ENCODE peak calls at places on chromosomes 4 and X, in seven cellular contexts. A, O, W, J, P, U and V are unnamed samples.

GRCh38 chr4:5995901-5996623 is 22.2 kb downstream of the C4orf50 start:
- DNase-seq in A (no peak), O (no peak), W (no peak), J (no peak), P (no peak), U (no peak), V (no peak)

GRCh38 chr4:17618926-17619325 is 4.5 kb downstream of the MED28 start:
- DNase-seq in A (peak), O (no peak), W (no peak), J (no peak), P (no peak), U (no peak), V (no peak)

GRCh38 chrX:118552501-118552900 is 56.9 kb downstream of the DOCK11 start:
- DNase-seq in A (peak), O (no peak), W (no peak), J (no peak), P (no peak), U (no peak), V (no peak)

GRCh38 chr4:71026086-71026485 is 32.6 kb downstream of the DCK start:
- DNase-seq in A (peak), O (no peak), W (peak), J (no peak), P (no peak), U (no peak), V (no peak)

GRCh38 chrX:116480059-116480458 is 17.3 kb upstream of the CT83 start:
- DNase-seq in A (no peak), O (no peak), W (no peak), J (no peak), P (no peak), U (no peak), V (no peak)

GRCh38 chr4:81421346-81422218 is 50.1 kb downstream of the RASGEF1B start:
- DNase-seq in A (peak), O (peak), W (no peak), J (no peak), P (no peak), U (peak), V (no peak)

GRCh38 chr4:76897522-76898384 is at the start of gene SOWAHB:
- DNase-seq in A (no peak), O (peak), W (peak), J (peak), P (peak), U (peak), V (no peak)

GRCh38 chr4:105283501-105283900 is 136.8 kb downstream of the TET2 start:
- DNase-seq in A (no peak), O (no peak), W (no peak), J (no peak), P (no peak), U (no peak), V (no peak)

GRCh38 chr4:77960367-77960766 is 96.8 kb upstream of the FRAS1 start:
- DNase-seq in A (no peak), O (no peak), W (no peak), J (no peak), P (no peak), U (no peak), V (no peak)

GRCh38 chrX:1546601-1547275 is 9.8 kb upstream of the P2RY8 start:
- DNase-seq in A (peak), O (no peak), W (no peak), J (no peak), P (no peak), U (no peak), V (no peak)

GRCh38 chr4:184529283-184529682 is 54.9 kb upstream of the IRF2 start:
- DNase-seq in A (peak), O (no peak), W (peak), J (no peak), P (no peak), U (no peak), V (no peak)

GRCh38 chr4:58734030-58734673 is 1624.0 kb upstream of the IGFBP7 start:
- DNase-seq in A (no peak), O (no peak), W (no peak), J (no peak), P (no peak), U (no peak), V (no peak)

GRCh38 chr4:88690355-88690754 is 7.3 kb downstream of the NAP1L5 start:
- DNase-seq in A (no peak), O (no peak), W (no peak), J (no peak), P (no peak), U (no peak), V (no peak)

GRCh38 chrX:24925430-24925829 is 90.3 kb downstream of the ARX start:
- DNase-seq in A (no peak), O (no peak), W (no peak), J (no peak), P (no peak), U (no peak), V (no peak)

GRCh38 chr4:102139932-102140331 is 205.3 kb downstream of the SLC39A8 start:
- DNase-seq in A (no peak), O (no peak), W (no peak), J (no peak), P (no peak), U (no peak), V (no peak)

GRCh38 chr4:176611351-176611750 is 181.4 kb downstream of the VEGFC start:
- DNase-seq in A (no peak), O (no peak), W (no peak), J (no peak), P (no peak), U (no peak), V (no peak)

GRCh38 chrX:39772057-39772832 is 325.5 kb downstream of the BCOR start:
- DNase-seq in A (peak), O (no peak), W (peak), J (peak), P (no peak), U (peak), V (no peak)

GRCh38 chr4:13541720-13542576 is 2.4 kb downstream of the NKX3-2 start:
- DNase-seq in A (no peak), O (no peak), W (no peak), J (no peak), P (no peak), U (peak), V (no peak)

GRCh38 chr4:4792516-4792915 is 66.9 kb upstream of the MSX1 start:
- DNase-seq in A (no peak), O (no peak), W (no peak), J (no peak), P (no peak), U (no peak), V (no peak)

GRCh38 chr4:110586137-110586850 is 36.6 kb downstream of the PITX2 start:
- DNase-seq in A (peak), O (no peak), W (peak), J (no peak), P (no peak), U (no peak), V (no peak)

GRCh38 chr4:146333187-146333894 is 119.0 kb downstream of the REELD1 start:
- DNase-seq in A (peak), O (no peak), W (no peak), J (no peak), P (no peak), U (no peak), V (no peak)

GRCh38 chr4:2217726-2218125 is 24.2 kb downstream of the HAUS3 start:
- DNase-seq in A (no peak), O (no peak), W (no peak), J (no peak), P (no peak), U (no peak), V (no peak)

GRCh38 chr4:13821522-13821921 is 194.0 kb upstream of the BOD1L1 start:
- DNase-seq in A (no peak), O (no peak), W (no peak), J (no peak), P (no peak), U (no peak), V (no peak)

GRCh38 chr4:44447563-44448504 is 775 bp downstream of the KCTD8 start:
- DNase-seq in A (no peak), O (no peak), W (no peak), J (no peak), P (peak), U (peak), V (no peak)

GRCh38 chr4:29565256-29565655 is 1154.9 kb upstream of the PCDH7 start:
- DNase-seq in A (no peak), O (no peak), W (no peak), J (no peak), P (no peak), U (no peak), V (no peak)

GRCh38 chr4:3037957-3038451 is 36.3 kb downstream of the HTT-AS start:
- DNase-seq in A (peak), O (peak), W (no peak), J (no peak), P (no peak), U (no peak), V (no peak)

GRCh38 chrX:85052207-85052606 is 48.5 kb downstream of the APOOL start:
- DNase-seq in A (no peak), O (no peak), W (no peak), J (no peak), P (no peak), U (no peak), V (no peak)

GRCh38 chr4:173448103-173448502 is 49.2 kb upstream of the SCRG1 start:
- DNase-seq in A (no peak), O (peak), W (no peak), J (no peak), P (no peak), U (peak), V (no peak)

GRCh38 chrX:12118134-12118533 is 20.1 kb upstream of the FRMPD4 start:
- DNase-seq in A (no peak), O (no peak), W (no peak), J (no peak), P (no peak), U (no peak), V (no peak)

GRCh38 chr4:52588771-52589591 is 70.1 kb downstream of the USP46 start:
- DNase-seq in A (no peak), O (no peak), W (no peak), J (peak), P (no peak), U (peak), V (no peak)

GRCh38 chrX:47992093-47992375 is 11.8 kb downstream of the ZNF182 start:
- DNase-seq in A (no peak), O (no peak), W (no peak), J (no peak), P (no peak), U (no peak), V (no peak)

GRCh38 chr4:79823148-79823763 is 249.8 kb downstream of the ANTXR2 start:
- DNase-seq in A (no peak), O (no peak), W (no peak), J (no peak), P (no peak), U (no peak), V (no peak)

GRCh38 chr4:153326513-153326912 is 18.0 kb upstream of the MND1 start:
- DNase-seq in A (no peak), O (no peak), W (no peak), J (no peak), P (no peak), U (no peak), V (no peak)

GRCh38 chrX:17842769-17843525 is 18.2 kb downstream of the RAI2 start:
- DNase-seq in A (no peak), O (no peak), W (no peak), J (no peak), P (no peak), U (no peak), V (no peak)

GRCh38 chr4:112898357-112899141 is 150.9 kb upstream of the ANK2 start:
- DNase-seq in A (no peak), O (no peak), W (no peak), J (no peak), P (no peak), U (no peak), V (no peak)